ENCODE peak calls at places on chromosome 22, in six cellular contexts. H is Peyer's patch, E is ascending aorta, P is HFFc6, D is MM.1S, Y is fibroblast of mammary gland. U is an unnamed sample.

GRCh38 chr22:42343551-42344081 is 73.2 kb upstream of the TCF20 start:
- DNase-seq in H (no peak), E (no peak), P (no peak), D (no peak), Y (no peak), U (peak; percentile 65)

GRCh38 chr22:31952459-31952858 is 8.1 kb downstream of the YWHAH start:
- DNase-seq in H (no peak), E (no peak), P (peak; percentile 87), D (no peak), Y (peak; percentile 92), U (no peak)

GRCh38 chr22:49398646-49399045 is 429.0 kb downstream of the BRD1 start:
- DNase-seq in H (no peak), E (peak; percentile 44), P (no peak), D (no peak), Y (no peak), U (no peak)

GRCh38 chr22:17121235-17122195 is at the start of gene TMEM121B:
- DNase-seq in H (no peak), E (peak; percentile 74), P (no peak), D (no peak), Y (peak; percentile 50), U (peak; percentile 94)

GRCh38 chr22:49765951-49766350 is 61.7 kb downstream of the BRD1 start:
- DNase-seq in H (no peak), E (peak; percentile 56), P (no peak), D (no peak), Y (no peak), U (peak; percentile 12)

GRCh38 chr22:45971389-45972028 is 5.5 kb downstream of the WNT7B start:
- DNase-seq in H (no peak), E (no peak), P (no peak), D (no peak), Y (no peak), U (no peak)

GRCh38 chr22:46108564-46109473 is 41.5 kb upstream of the PPARA start:
- DNase-seq in H (no peak), E (no peak), P (peak; percentile 44), D (no peak), Y (peak; percentile 72), U (no peak)

GRCh38 chr22:39543095-39543494 is 10.5 kb upstream of the RPS19BP1 start:
- DNase-seq in H (peak; percentile 35), E (no peak), P (no peak), D (no peak), Y (peak; percentile 48), U (peak; percentile 63)

GRCh38 chr22:50148991-50149721 is 21.4 kb upstream of the PANX2 start:
- DNase-seq in H (peak; percentile 68), E (no peak), P (peak; percentile 19), D (peak; percentile 72), Y (peak; percentile 38), U (peak; percentile 77)

GRCh38 chr22:40022536-40023225 is 27.9 kb downstream of the FAM83F start:
- DNase-seq in H (no peak), E (no peak), P (no peak), D (no peak), Y (no peak), U (no peak)

GRCh38 chr22:30027169-30027568 is 53.1 kb upstream of the HORMAD2 start:
- DNase-seq in H (no peak), E (no peak), P (no peak), D (no peak), Y (no peak), U (no peak)

GRCh38 chr22:23521442-23522113 is 58.5 kb downstream of the IGLL1 start:
- DNase-seq in H (peak; percentile 85), E (peak; percentile 94), P (peak; percentile 92), D (peak; percentile 94), Y (peak; percentile 62), U (peak; percentile 98)

GRCh38 chr22:50250555-50251471 is at the start of gene HDAC10:
- DNase-seq in H (peak; percentile 80), E (peak; percentile 87), P (peak; percentile 64), D (peak; percentile 87), Y (peak; percentile 69), U (peak; percentile 89)

GRCh38 chr22:30667092-30667485 is 586 bp downstream of the DUSP18 start:
- DNase-seq in H (no peak), E (no peak), P (no peak), D (no peak), Y (no peak), U (no peak)

GRCh38 chr22:21633481-21633880 is 921 bp downstream of the CCDC116 start:
- DNase-seq in H (no peak), E (no peak), P (no peak), D (no peak), Y (no peak), U (no peak)

GRCh38 chr22:50298937-50299656 is 8.3 kb downstream of the PLXNB2 start:
- DNase-seq in H (no peak), E (no peak), P (no peak), D (no peak), Y (no peak), U (no peak)

GRCh38 chr22:49462291-49462690 is 365.4 kb downstream of the BRD1 start:
- DNase-seq in H (no peak), E (peak; percentile 42), P (no peak), D (no peak), Y (no peak), U (no peak)

GRCh38 chr22:49770454-49771265 is 57.0 kb downstream of the BRD1 start:
- DNase-seq in H (no peak), E (no peak), P (no peak), D (no peak), Y (no peak), U (no peak)

GRCh38 chr22:36397081-36397766 is 9.5 kb upstream of the MYH9 start:
- DNase-seq in H (no peak), E (no peak), P (peak; percentile 56), D (no peak), Y (peak; percentile 40), U (no peak)
- TF ChIP-seq CTCF in H (no peak), E (no peak), P (no peak), D (no peak), Y (no peak), U (no peak)

DNA sequence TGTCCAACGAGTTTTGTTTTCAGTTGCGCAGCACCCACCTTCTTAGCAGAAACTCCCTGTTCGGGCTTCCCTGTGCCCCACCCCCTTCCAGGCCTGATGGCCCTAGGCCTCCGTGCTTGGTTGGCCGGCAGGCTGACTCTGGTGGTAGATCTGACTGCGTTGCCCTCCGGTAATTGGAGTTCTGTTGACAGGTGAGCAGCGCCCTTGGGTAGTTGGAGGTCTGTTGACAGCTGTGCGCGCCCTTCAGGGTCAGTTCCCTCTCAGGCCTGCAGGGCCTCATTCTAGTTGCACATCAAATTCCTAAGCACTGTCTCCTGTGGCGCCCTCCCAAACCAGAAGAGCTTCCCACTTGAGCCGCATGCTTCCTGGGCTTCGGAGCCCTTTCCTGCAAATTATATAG is 776 bp downstream of the DGCR6 start:
- DNase-seq in H (no peak), E (no peak), P (no peak), D (no peak), Y (no peak), U (no peak)
- TF ChIP-seq CTCF in H (no peak), E (no peak), P (no peak), D (no peak), Y (no peak), U (no peak)

GRCh38 chr22:38262051-38262795 is 10.6 kb downstream of the TMEM184B start:
- DNase-seq in H (peak; percentile 54), E (peak; percentile 78), P (no peak), D (peak; percentile 63), Y (peak; percentile 70), U (no peak)
- TF ChIP-seq CTCF in H (peak; percentile 67), E (peak; percentile 71), P (peak; percentile 68), D (peak; percentile 70), Y (peak; percentile 70), U (no peak)

DNA sequence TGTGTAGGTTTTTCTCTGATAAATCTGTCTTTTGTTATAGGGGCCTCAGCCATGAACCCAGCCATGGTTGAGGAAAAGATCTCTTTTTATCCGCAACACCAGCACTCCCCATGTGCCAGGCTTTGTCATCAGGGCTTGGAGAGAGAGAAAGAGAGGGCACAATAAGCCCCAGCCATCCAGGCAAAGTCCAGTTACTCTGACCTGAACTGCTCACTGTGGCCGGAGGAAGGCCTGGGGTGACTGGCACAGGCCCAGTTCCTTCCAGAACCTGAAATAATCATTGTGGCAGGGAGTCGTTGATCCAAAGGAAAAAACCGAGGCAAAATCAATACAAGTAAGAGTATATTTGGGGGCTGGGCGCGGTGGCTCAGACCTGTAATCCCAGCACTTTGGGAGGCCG is 3.9 kb upstream of the ARHGAP8 start:
- DNase-seq in H (no peak), E (no peak), P (no peak), D (no peak), Y (no peak), U (no peak)
- TF ChIP-seq CTCF in H (no peak), E (no peak), P (no peak), D (no peak), Y (no peak), U (no peak)

U was measured in glutamatergic neuron.